ENCODE peak calls at places on chromosome 4, in eight cellular contexts. Z, F, X, S, L, K, D and P are unnamed samples.
A peak's percentile ranks its signal among the peaks of the same experiment; 100 is the strongest.

GRCh38 chr4:113682730-113683129 is 78.8 kb downstream of the CAMK2D start:
- ATAC-seq in Z (no peak), F (no peak), X (no peak), S (no peak), L (no peak), K (no peak), D (no peak), P (no peak)

GRCh38 chr4:6222761-6223292 is 22.5 kb upstream of the JAKMIP1 start:
- ATAC-seq in Z (peak; percentile 68), F (peak; percentile 69), X (no peak), S (peak; percentile 60), L (no peak), K (no peak), D (no peak), P (no peak)

GRCh38 chr4:54228064-54228527 is 997 bp upstream of the PDGFRA start:
- ATAC-seq in Z (peak; percentile 94), F (peak; percentile 38), X (peak; percentile 83), S (peak; percentile 91), L (no peak), K (peak; percentile 76), D (peak; percentile 55), P (peak; percentile 52)

GRCh38 chr4:140070369-140070768 is 83.6 kb downstream of the MAML3 start:
- ATAC-seq in Z (no peak), F (no peak), X (no peak), S (no peak), L (no peak), K (peak; percentile 23), D (no peak), P (no peak)

GRCh38 chr4:103032575-103032974 is 13.1 kb upstream of the SLC9B1 start:
- ATAC-seq in Z (peak; percentile 98), F (peak; percentile 100), X (peak; percentile 80), S (peak; percentile 99), L (no peak), K (peak; percentile 92), D (peak; percentile 100), P (no peak)

GRCh38 chr4:3112241-3112978 is 37.9 kb downstream of the HTT start:
- ATAC-seq in Z (no peak), F (no peak), X (no peak), S (no peak), L (no peak), K (no peak), D (no peak), P (no peak)

GRCh38 chr4:85113706-85114105 is 147.2 kb upstream of the WDFY3 start:
- ATAC-seq in Z (no peak), F (no peak), X (no peak), S (no peak), L (no peak), K (no peak), D (no peak), P (no peak)

GRCh38 chr4:98447648-98448047 is 186.5 kb downstream of the RAP1GDS1 start:
- ATAC-seq in Z (peak; percentile 74), F (peak; percentile 89), X (no peak), S (peak; percentile 77), L (no peak), K (peak; percentile 40), D (peak; percentile 46), P (no peak)

GRCh38 chr4:94334962-94335361 is 7.7 kb downstream of the HPGDS start:
- ATAC-seq in Z (no peak), F (peak; percentile 82), X (no peak), S (no peak), L (no peak), K (no peak), D (no peak), P (peak; percentile 39)

GRCh38 chr4:73721419-73721818 is 18.9 kb upstream of the CXCL8 start:
- ATAC-seq in Z (no peak), F (no peak), X (no peak), S (no peak), L (no peak), K (no peak), D (no peak), P (peak; percentile 50)

DNA sequence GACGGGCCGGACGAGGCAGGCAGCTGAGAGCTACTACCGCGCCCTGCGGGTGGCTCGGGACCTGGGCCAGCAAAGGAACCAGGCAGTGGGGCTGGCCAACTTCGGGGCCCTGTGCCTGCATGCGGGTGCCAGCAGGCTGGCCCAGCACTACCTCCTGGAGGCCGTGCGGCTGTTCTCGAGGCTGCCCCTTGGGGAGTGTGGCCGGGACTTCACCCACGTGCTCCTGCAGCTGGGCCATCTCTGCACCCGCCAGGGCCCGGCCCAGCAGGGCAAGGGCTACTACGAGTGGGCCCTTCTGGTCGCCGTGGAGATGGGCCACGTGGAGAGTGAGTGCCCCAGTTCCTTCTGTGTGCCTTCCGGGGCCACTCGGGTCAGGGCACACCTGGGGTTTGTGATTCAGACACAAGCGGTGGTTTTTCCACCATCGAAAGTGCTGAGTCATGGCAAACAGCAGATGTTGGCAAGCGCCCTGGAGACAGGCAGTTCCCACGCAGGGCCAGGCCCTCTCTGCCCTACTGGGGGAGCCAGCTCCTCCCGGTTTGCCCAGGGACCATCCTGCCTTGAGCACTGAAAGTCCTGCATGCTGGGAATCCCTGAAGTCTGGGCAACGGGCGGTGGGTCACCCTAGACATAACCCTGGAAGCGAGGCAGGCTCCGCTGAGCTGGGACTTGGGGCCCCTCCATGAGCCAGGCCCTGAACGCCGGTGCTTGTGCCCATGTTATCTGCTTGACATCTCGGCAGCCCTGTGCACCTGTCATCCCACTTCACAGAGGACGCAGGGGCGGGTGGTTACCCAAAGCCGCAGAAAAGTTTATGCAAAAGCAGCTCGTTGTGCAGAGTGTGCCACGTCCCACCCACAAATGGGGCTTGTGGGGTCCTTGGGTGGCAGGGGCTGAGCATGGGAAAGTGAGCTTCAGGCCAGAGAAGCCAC is 29.5 kb downstream of the SH3TC1 start:
- ATAC-seq in Z (peak; percentile 43), F (peak; percentile 14), X (peak; percentile 63), S (peak; percentile 64), L (peak; percentile 79), K (peak; percentile 88), D (no peak), P (peak; percentile 57)
- TF ChIP-seq POLR2AphosphoS5 in Z (no peak), F (no peak), X (no peak), S (no peak), L (peak; percentile 14), K (no peak), D (no peak), P (no peak)

DNA sequence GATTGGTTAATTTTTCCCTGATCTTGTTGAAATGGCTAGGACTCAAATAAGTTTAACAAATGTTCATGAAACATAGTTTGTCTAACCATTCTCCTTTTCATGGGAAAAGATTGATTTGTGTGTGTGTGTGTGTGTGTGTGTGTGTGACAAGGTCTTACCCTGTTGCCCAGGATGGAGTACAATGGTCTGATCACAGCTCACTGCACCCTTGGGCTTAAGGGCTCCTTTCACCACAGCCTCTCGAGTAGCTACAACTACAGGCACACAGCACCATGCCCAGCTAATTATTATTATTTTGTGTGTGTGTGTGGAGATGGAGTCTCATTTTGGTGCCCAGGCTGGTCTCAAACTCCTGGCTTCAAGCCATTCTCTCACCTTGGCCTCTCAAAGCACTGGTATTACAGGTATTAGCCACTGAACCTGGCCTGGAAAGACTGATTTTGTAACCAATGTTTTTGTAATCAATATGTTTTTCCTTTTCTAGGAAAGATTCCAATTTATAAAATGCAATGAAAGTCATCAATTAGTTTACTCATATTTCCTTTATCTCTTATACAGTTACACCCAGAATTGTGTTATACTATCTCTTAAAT is 139.3 kb downstream of the CPE start:
- ATAC-seq in Z (no peak), F (no peak), X (no peak), S (no peak), L (no peak), K (no peak), D (no peak), P (no peak)
- H3K27me3 ChIP-seq in Z (no peaks in the 10 kb centered on the region), F (no peaks in the 10 kb centered on the region), X (no peaks in the 10 kb centered on the region), S (no peaks in the 10 kb centered on the region), L (no peaks in the 10 kb centered on the region), K (no peaks in the 10 kb centered on the region), D (no peaks in the 10 kb centered on the region), P (no peaks in the 10 kb centered on the region)

GRCh38 chr4:91914176-91914804 is 389.5 kb upstream of the GRID2 start:
- ATAC-seq in Z (no peak), F (no peak), X (no peak), S (no peak), L (no peak), K (no peak), D (no peak), P (no peak)

DNA sequence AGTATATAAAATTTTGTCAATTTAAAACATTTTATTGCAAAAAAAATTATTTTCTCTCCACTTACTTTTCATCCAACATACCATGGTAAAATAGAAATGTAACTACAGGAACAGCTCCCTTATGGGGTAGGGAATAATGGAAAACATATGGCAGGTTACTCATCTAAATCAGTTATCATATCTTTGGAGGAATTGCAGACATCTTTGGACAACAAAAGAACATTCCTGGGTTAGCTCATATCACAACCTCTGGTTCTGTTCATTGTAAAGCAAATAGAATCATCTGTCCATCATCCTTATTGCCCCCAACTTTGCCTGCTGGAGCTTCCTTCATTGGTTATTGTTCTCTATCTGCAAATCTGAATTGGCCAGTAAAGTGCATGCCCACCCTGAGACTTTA is 387.5 kb upstream of the GRID2 start:
- ATAC-seq in Z (no peak), F (no peak), X (no peak), S (no peak), L (no peak), K (no peak), D (no peak), P (no peak)
- TF ChIP-seq POLR2AphosphoS5 in Z (no peak), F (no peak), X (no peak), S (no peak), L (no peak), K (no peak), D (no peak), P (no peak)

DNA sequence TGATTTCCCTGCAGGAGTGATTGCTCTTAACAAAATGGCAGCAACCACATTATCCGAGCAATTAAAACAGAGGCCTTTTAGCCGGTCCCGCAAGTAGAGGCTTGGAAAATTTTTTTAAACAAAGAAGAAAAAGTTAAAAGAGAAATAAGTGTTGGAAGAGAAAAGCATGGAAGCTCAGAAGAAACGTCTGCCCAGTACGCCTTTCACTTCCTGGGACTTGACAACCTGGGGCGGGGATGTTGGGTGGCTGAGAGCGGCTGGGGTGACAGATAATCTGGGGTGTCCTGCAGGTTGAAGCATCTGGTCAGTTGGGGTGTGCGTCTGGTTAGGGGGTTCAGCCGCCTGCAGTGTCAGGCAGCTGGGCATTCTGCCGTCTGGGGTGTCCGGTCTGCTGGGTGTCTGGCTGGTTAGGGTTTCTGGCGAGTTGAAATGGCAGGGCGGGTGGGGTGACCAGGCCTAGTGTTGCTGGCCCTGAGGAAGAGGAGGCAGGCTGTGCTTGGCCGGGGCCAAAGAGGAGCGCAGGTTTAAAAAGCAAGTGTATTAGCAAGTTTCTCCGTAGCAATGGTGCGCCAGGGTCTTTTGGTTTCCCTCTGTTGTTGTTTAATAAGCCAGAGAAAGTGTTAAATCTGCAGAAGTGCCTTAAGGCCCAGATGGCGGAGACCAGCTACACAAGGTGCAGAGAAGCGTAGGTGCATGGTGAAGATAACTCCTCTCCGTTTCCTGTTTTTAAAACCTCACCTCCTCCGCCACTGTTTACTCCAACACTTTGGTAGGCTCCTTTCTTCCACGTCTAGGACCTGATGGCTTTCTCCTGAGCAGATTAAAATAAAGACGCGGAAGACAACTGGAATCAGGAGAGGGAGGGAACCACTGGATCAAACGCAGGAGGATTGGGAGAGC is 5.6 kb downstream of the HAND2 start:
- ATAC-seq in Z (no peak), F (no peak), X (no peak), S (peak; percentile 4), L (no peak), K (no peak), D (no peak), P (no peak)
- H3K27me3 ChIP-seq in Z (no peaks in the 10 kb centered on the region), F (peaks cover 99% of the 10 kb centered on the region), X (no peaks in the 10 kb centered on the region), S (no peaks in the 10 kb centered on the region), L (peaks cover 92% of the 10 kb centered on the region), K (peaks cover 8% of the 10 kb centered on the region), D (peaks cover 16% of the 10 kb centered on the region), P (peaks cover 38% of the 10 kb centered on the region)

DNA sequence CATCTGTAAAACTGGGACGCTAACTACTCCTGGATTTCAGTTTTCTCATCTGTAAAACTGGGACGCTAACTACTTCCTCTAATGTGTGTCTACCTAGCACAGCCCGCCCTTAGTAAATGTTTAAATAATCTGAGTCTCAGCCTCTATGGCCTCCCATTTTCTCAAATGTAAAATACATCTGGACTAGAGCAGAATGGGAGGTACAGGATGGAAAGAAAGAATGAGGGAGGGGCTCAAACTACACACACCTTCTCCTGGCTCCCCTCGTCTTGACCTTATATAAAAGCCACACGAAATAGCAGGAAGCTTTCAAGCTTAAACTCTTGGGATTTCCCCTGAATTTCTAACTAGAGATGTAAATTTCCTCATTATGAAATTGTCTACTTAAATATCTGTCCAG is 219.8 kb downstream of the NWD2 start:
- ATAC-seq in Z (no peak), F (no peak), X (no peak), S (no peak), L (no peak), K (no peak), D (no peak), P (no peak)
- TF ChIP-seq POLR2AphosphoS5 in Z (no peak), F (no peak), X (no peak), S (no peak), L (no peak), K (no peak), D (no peak), P (no peak)